ENCODE peak calls at places on chromosomes 16 and 17, in five cellular contexts. One of them, this sample, is unnamed.

GRCh38 chr16:68993885-68994284 is 111.6 kb upstream of the HAS3 start:
- DNase-seq in stomach: no peak
- DNase-seq in cardiac muscle cell: peak
- DNase-seq in psoas muscle: no peak
- DNase-seq in foreskin fibroblast: peak
- DNase-seq in this sample: no peak

GRCh38 chr17:59786536-59787319 is 79.3 kb downstream of the VMP1 start:
- DNase-seq in foreskin fibroblast: peak
- DNase-seq in psoas muscle: no peak
- DNase-seq in cardiac muscle cell: peak
- DNase-seq in stomach: peak
- DNase-seq in this sample: no peak

GRCh38 chr16:16805809-16806208 is 426.9 kb downstream of the NPIPA7 start:
- DNase-seq in foreskin fibroblast: no peak
- DNase-seq in cardiac muscle cell: no peak
- DNase-seq in stomach: no peak
- DNase-seq in psoas muscle: no peak
- DNase-seq in this sample: no peak

GRCh38 chr16:51146256-51146924 is 4.7 kb downstream of the SALL1 start:
- DNase-seq in foreskin fibroblast: no peak
- DNase-seq in cardiac muscle cell: peak
- DNase-seq in psoas muscle: no peak
- DNase-seq in stomach: no peak
- DNase-seq in this sample: no peak

GRCh38 chr16:67926181-67926742 is 5.4 kb downstream of the CTRL start:
- DNase-seq in cardiac muscle cell: no peak
- DNase-seq in stomach: peak
- DNase-seq in psoas muscle: peak
- DNase-seq in foreskin fibroblast: no peak
- DNase-seq in this sample: peak

GRCh38 chr17:19743101-19744100 is 4.7 kb downstream of the ALDH3A1 start:
- DNase-seq in psoas muscle: no peak
- DNase-seq in stomach: no peak
- DNase-seq in foreskin fibroblast: no peak
- DNase-seq in cardiac muscle cell: no peak
- DNase-seq in this sample: no peak

GRCh38 chr17:9244066-9245052 is 223.0 kb downstream of the NTN1 start:
- DNase-seq in foreskin fibroblast: peak
- DNase-seq in stomach: peak
- DNase-seq in cardiac muscle cell: peak
- DNase-seq in psoas muscle: peak
- DNase-seq in this sample: no peak

GRCh38 chr17:58276423-58276822 is 4.3 kb downstream of the MPO start:
- DNase-seq in psoas muscle: no peak
- DNase-seq in stomach: no peak
- DNase-seq in foreskin fibroblast: no peak
- DNase-seq in cardiac muscle cell: no peak
- DNase-seq in this sample: no peak

GRCh38 chr16:50102046-50102756 is 36.4 kb downstream of the HEATR3 start:
- DNase-seq in psoas muscle: no peak
- DNase-seq in stomach: no peak
- DNase-seq in foreskin fibroblast: peak
- DNase-seq in cardiac muscle cell: peak
- DNase-seq in this sample: no peak

GRCh38 chr17:52128721-52129120 is 29.8 kb downstream of the CA10 start:
- DNase-seq in stomach: no peak
- DNase-seq in psoas muscle: no peak
- DNase-seq in cardiac muscle cell: no peak
- DNase-seq in foreskin fibroblast: no peak
- DNase-seq in this sample: no peak

GRCh38 chr17:79400989-79401703 is 209.7 kb downstream of the RBFOX3 start:
- DNase-seq in cardiac muscle cell: peak
- DNase-seq in psoas muscle: peak
- DNase-seq in stomach: peak
- DNase-seq in foreskin fibroblast: peak
- DNase-seq in this sample: peak

GRCh38 chr16:89722392-89723278 is 1.3 kb downstream of the ZNF276 start:
- DNase-seq in psoas muscle: peak
- DNase-seq in stomach: peak
- DNase-seq in cardiac muscle cell: peak
- DNase-seq in foreskin fibroblast: no peak
- DNase-seq in this sample: no peak

GRCh38 chr16:87844374-87844733 is 25.0 kb downstream of the SLC7A5 start:
- DNase-seq in foreskin fibroblast: no peak
- DNase-seq in psoas muscle: no peak
- DNase-seq in stomach: no peak
- DNase-seq in cardiac muscle cell: no peak
- DNase-seq in this sample: peak

GRCh38 chr16:89210904-89211515 is 6.5 kb upstream of the ZNF778 start:
- DNase-seq in foreskin fibroblast: peak
- DNase-seq in stomach: no peak
- DNase-seq in cardiac muscle cell: no peak
- DNase-seq in psoas muscle: no peak
- DNase-seq in this sample: peak

GRCh38 chr16:85612801-85613608 is at the start of gene GSE1:
- DNase-seq in cardiac muscle cell: peak
- DNase-seq in stomach: peak
- DNase-seq in psoas muscle: peak
- DNase-seq in foreskin fibroblast: peak
- DNase-seq in this sample: peak

GRCh38 chr17:63549289-63549945 is 860 bp upstream of the DCAF7 start:
- DNase-seq in cardiac muscle cell: no peak
- DNase-seq in stomach: peak
- DNase-seq in psoas muscle: no peak
- DNase-seq in foreskin fibroblast: no peak
- DNase-seq in this sample: no peak

GRCh38 chr16:50585331-50585776 is 37.2 kb downstream of the NKD1 start:
- DNase-seq in psoas muscle: peak
- DNase-seq in foreskin fibroblast: no peak
- DNase-seq in stomach: peak
- DNase-seq in cardiac muscle cell: peak
- DNase-seq in this sample: no peak

GRCh38 chr17:43392397-43392796 is 6.4 kb upstream of the ARL4D start:
- DNase-seq in cardiac muscle cell: no peak
- DNase-seq in psoas muscle: no peak
- DNase-seq in stomach: no peak
- DNase-seq in foreskin fibroblast: no peak
- DNase-seq in this sample: no peak

GRCh38 chr17:28726396-28726911 is 421 bp upstream of the TLCD1 start:
- DNase-seq in psoas muscle: no peak
- DNase-seq in foreskin fibroblast: peak
- DNase-seq in cardiac muscle cell: peak
- DNase-seq in stomach: peak
- DNase-seq in this sample: peak

GRCh38 chr16:12094537-12095265 is 118.2 kb downstream of the SNX29 start:
- DNase-seq in psoas muscle: no peak
- DNase-seq in stomach: no peak
- DNase-seq in foreskin fibroblast: no peak
- DNase-seq in cardiac muscle cell: no peak
- DNase-seq in this sample: no peak

GRCh38 chr17:9928601-9929341 is 23.7 kb upstream of the RCVRN start:
- DNase-seq in psoas muscle: no peak
- DNase-seq in cardiac muscle cell: peak
- DNase-seq in stomach: no peak
- DNase-seq in foreskin fibroblast: peak
- DNase-seq in this sample: peak

DNA sequence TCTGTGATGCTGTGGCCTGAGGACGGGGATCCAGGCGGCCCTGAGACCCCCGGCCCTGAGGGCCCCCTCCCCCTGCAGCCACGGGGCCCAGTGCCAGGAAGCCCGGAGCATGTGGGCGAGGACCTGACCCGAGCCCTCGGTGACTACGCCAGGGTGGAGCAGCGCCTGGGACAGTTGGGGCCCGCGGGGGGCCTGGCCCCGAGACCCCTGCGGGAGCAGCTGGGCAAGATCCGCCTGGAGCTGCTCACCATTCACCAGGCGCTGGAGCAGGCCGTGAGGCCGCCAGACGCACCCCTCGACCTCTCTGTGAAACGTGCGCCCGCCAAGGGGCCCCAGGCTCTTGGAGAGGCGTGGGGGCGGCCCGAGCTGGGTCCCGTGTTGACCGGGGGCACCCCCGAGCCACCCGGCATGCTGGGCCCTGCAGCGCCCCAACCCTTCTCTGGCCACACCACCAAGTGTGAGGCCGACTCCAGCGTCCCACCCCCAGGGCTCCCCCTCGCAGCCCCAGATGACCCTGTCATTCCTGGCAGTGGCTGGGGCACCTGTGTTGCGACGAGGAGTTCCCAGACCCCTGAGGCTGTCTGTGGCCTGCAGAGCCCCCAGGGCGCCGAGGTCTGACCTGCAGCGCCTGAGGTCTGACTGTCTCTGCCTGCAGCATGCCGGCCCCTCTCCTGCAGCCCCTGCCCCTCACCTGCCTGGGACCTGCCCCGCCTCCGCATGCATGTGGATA is 1.9 kb upstream of the NHLRC4 start:
- DNase-seq in psoas muscle: no peak
- DNase-seq in foreskin fibroblast: no peak
- DNase-seq in cardiac muscle cell: no peak
- DNase-seq in stomach: no peak
- DNase-seq in this sample: no peak
- TF ChIP-seq CTCF in psoas muscle: no peak
- TF ChIP-seq CTCF in foreskin fibroblast: no peak
- TF ChIP-seq CTCF in cardiac muscle cell: no peak
- TF ChIP-seq CTCF in stomach: no peak
- TF ChIP-seq CTCF in this sample: no peak

DNA sequence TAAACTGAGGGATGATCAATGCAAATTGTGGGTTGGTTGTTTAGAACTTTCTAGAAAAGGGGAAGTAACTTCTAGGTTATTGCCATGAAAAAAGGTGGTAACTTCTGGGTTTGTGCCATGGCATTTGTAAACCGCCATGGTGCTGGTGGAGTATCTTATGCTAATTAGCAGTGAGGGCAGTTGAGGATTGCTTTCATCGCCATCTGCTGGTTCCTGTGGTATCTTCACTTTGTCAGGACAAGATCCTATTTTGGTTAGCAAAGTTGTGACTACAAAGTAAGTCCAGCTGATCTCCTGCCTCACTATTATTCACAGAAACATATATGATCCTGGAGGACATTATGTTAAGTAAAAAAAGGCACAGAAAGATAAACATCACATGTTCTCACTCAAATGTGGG is 1332.3 kb downstream of the CDH11 start:
- DNase-seq in cardiac muscle cell: peak
- DNase-seq in foreskin fibroblast: no peak
- DNase-seq in stomach: no peak
- DNase-seq in psoas muscle: no peak
- DNase-seq in this sample: no peak
- TF ChIP-seq CTCF in cardiac muscle cell: peak
- TF ChIP-seq CTCF in foreskin fibroblast: no peak
- TF ChIP-seq CTCF in stomach: no peak
- TF ChIP-seq CTCF in psoas muscle: no peak
- TF ChIP-seq CTCF in this sample: no peak

DNA sequence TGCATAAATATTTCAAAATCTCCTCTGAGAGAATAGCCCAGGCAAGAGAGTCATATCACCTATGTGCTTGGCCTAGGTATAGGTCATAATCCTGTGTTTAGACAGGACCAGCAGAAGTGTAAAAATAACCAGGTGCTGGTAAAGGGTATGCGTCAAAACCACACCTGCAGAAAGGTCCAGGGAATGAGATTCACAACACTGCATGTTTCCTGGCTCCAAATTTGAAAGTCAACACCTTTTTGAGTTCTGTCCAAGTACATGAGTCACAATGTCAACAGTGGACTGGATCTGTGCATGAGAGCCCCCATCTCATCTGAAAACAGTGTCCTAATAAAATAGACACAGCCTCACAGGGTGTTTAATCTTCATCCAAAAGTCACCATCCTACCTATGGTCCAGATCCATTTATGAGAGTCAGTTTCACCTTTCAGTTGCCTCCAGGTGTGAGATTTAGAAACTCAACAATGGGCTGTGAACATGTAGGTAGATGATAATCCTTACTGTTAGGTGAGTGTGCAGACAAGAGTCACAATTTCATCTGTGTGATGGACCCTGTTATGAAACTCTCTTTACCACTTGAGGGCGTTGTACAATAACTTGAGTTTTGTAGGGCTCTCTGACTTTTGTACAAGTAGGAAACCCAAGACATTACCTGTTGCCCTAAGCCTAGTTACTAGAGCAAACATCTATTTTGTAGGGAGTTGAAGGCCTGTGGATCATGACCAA is 2100.7 kb downstream of the TP53TG3F start:
- DNase-seq in foreskin fibroblast: no peak
- DNase-seq in cardiac muscle cell: no peak
- DNase-seq in stomach: no peak
- DNase-seq in psoas muscle: no peak
- DNase-seq in this sample: no peak
- TF ChIP-seq CTCF in foreskin fibroblast: no peak
- TF ChIP-seq CTCF in cardiac muscle cell: no peak
- TF ChIP-seq CTCF in stomach: no peak
- TF ChIP-seq CTCF in psoas muscle: no peak
- TF ChIP-seq CTCF in this sample: no peak

DNA sequence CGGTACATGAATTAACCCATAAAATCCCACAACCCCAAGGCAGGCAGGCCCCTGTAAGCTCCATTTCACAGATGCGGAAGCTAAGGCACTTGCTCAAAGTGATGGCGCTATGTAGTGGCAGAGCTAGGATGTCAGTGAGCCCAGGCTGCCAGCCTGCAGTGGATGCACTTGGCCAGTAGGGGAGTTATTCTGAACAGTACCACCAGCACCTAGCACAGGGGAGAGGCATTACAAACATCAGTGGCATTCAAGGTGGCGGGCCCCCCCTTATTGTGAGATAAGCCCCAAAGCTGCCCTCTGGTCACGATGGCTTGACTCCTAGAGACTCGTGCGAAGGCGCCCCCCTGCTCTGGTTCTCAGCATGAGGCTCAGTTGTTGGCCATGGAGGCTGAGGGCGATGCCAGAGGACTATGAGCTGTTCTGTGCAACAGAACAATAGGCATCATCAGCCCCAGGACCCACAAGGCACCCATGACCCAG is 33.8 kb downstream of the GTF3C1 start:
- DNase-seq in cardiac muscle cell: peak
- DNase-seq in stomach: peak
- DNase-seq in psoas muscle: no peak
- DNase-seq in foreskin fibroblast: no peak
- DNase-seq in this sample: peak
- TF ChIP-seq CTCF in cardiac muscle cell: peak
- TF ChIP-seq CTCF in stomach: peak
- TF ChIP-seq CTCF in psoas muscle: peak
- TF ChIP-seq CTCF in foreskin fibroblast: peak
- TF ChIP-seq CTCF in this sample: peak

This sample was measured in glutamatergic neuron.